ENCODE peak calls at places on chromosomes 12 and 14, in six cellular contexts. W, L, B, U, M and S are unnamed samples.

GRCh38 chr14:71300474-71301359 is 393.5 kb downstream of the PCNX1 start:
- DNase-seq in W (no peak), L (no peak), B (no peak), U (no peak), M (no peak), S (no peak)

GRCh38 chr12:122854554-122854953 is 19.3 kb downstream of the HIP1R start:
- DNase-seq in W (no peak), L (no peak), B (no peak), U (no peak), M (no peak), S (no peak)

GRCh38 chr12:39912211-39912980 is 193.5 kb downstream of the SLC2A13 start:
- DNase-seq in W (peak; percentile 86), L (no peak), B (no peak), U (peak; percentile 93), M (peak; percentile 18), S (peak; percentile 79)

GRCh38 chr14:25944020-25944419 is 653.8 kb downstream of the NOVA1 start:
- DNase-seq in W (no peak), L (no peak), B (no peak), U (no peak), M (no peak), S (no peak)

GRCh38 chr12:73465106-73465505 is 1072.5 kb upstream of the ATXN7L3B start:
- DNase-seq in W (no peak), L (no peak), B (no peak), U (no peak), M (no peak), S (no peak)

GRCh38 chr12:70334742-70335141 is 31.3 kb upstream of the KCNMB4 start:
- DNase-seq in W (no peak), L (no peak), B (no peak), U (no peak), M (no peak), S (no peak)

GRCh38 chr12:48979602-48980388 is 1.7 kb downstream of the WNT1 start:
- DNase-seq in W (peak; percentile 50), L (no peak), B (no peak), U (peak; percentile 53), M (no peak), S (no peak)

GRCh38 chr12:18706798-18707197 is 31.0 kb downstream of the PLCZ1 start:
- DNase-seq in W (no peak), L (no peak), B (no peak), U (no peak), M (no peak), S (no peak)

GRCh38 chr12:99619389-99620158 is 28.0 kb upstream of the GARIN6 start:
- DNase-seq in W (no peak), L (peak; percentile 9), B (no peak), U (no peak), M (peak; percentile 14), S (no peak)

GRCh38 chr12:70365648-70366518 is at the start of gene KCNMB4:
- DNase-seq in W (peak; percentile 59), L (peak; percentile 83), B (peak; percentile 53), U (peak; percentile 49), M (peak; percentile 36), S (peak; percentile 87)

GRCh38 chr12:108338915-108339657 is at the start of gene CMKLR1:
- DNase-seq in W (peak; percentile 32), L (peak; percentile 57), B (no peak), U (no peak), M (no peak), S (peak; percentile 90)

GRCh38 chr12:116263431-116263830 is 14.1 kb downstream of the MED13L start:
- DNase-seq in W (no peak), L (no peak), B (no peak), U (no peak), M (no peak), S (no peak)

DNA sequence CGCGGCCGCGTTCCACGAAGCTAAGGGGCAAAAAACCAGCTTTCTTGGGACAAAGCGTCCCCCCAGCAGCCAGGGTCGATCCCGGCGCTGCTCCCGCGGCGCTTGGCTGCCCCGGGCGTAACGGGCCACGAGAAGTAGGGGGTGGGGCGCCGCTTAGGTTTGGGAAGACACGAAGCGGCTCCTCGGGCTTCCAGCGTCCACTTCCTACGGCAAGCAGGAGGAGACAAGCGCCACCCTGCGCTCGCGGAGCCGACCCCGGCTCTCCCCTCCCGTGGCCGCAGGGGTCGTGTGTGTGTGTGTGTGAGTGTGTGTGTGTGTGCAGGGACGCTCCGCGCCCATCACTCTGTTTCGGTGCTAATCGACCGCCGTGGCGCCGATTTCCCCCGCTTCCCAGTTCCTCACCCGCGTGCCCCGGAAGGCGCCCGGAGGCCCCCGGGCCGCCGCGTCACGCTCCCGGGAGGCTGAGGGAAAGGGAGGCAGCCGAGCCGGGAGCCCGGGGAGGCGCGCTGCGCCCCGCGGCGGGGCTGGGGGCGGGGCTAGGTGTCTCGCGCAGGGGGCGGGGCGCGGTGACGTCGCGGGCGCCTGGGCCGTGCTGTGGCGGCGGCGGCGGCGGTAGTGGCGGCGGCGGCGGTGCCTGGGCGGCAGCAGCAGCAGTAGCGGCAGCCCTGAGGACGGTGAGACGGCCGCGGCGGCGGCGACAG is at the start of gene ERC1:
- DNase-seq in W (peak; percentile 91), L (peak; percentile 91), B (peak; percentile 88), U (peak; percentile 91), M (peak; percentile 72), S (peak; percentile 80)
- TF ChIP-seq POLR2A in W (peak; percentile 80), L (peak; percentile 88), B (peak; percentile 51), U (peak; percentile 22), M (peak; percentile 80), S (no peak)

GRCh38 chr14:21020977-21021545 is 3.8 kb downstream of the NDRG2 start:
- DNase-seq in W (no peak), L (no peak), B (no peak), U (no peak), M (no peak), S (no peak)

GRCh38 chr14:21023174-21023573 is 1.7 kb downstream of the NDRG2 start:
- DNase-seq in W (no peak), L (no peak), B (no peak), U (no peak), M (no peak), S (peak; percentile 85)

GRCh38 chr14:21023817-21024667 is 819 bp downstream of the NDRG2 start:
- DNase-seq in W (peak; percentile 47), L (no peak), B (no peak), U (peak; percentile 35), M (peak; percentile 59), S (no peak)

GRCh38 chr14:21024668-21025373 is at the start of gene NDRG2:
- DNase-seq in W (peak; percentile 90), L (peak; percentile 92), B (peak; percentile 49), U (peak; percentile 90), M (peak; percentile 84), S (peak; percentile 96)

DNA sequence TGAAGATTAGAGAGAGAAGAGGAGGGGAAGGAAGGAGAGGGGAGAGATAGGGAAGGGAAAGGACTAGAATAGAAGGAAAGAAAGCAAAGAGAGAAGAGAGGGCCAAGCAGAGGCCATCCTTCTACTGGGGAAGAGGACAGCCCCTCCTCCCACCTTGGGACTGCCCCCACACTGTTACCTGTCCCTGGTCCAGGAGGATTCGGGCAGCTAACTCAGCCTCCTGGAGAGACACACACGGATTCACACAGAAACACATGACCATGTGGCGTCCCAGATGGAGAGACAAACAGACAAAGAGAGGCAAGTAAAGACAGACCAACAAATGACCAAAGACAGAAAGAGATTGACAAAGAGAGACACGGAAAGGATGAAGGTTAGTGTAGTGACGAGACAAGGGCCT is 2.2 kb downstream of the NDRG2 start:
- DNase-seq in W (no peak), L (no peak), B (no peak), U (no peak), M (no peak), S (peak; percentile 68)
- H3K4me3 ChIP-seq in W (peak overlapping the region; percentile 71), L (no peak overlapping the region), B (no peak overlapping the region), U (no peak overlapping the region), M (no peak overlapping the region), S (no peak overlapping the region)

DNA sequence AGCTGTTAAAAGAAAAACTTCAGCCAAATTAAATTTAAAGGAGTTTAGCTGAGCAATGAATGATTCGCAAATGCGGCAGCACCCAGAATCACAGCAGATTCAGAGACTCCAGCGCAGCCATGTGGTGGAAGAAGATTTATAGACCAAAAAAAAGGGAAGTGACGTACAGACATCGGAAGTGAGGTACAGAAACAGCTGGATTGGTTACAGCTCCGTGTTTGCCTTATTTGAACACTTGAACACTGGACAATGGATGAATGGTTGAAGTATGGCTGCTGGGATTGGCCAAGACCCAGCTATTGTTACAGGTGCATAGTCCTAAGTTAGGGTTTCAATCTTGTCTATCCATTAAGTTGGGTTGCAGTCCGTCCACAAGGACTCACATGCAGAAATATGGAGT is 42.6 kb downstream of the GALNT8 start:
- DNase-seq in W (no peak), L (no peak), B (no peak), U (no peak), M (no peak), S (no peak)
- TF ChIP-seq POLR2A in W (no peak), L (no peak), B (no peak), U (no peak), M (no peak), S (no peak)

DNA sequence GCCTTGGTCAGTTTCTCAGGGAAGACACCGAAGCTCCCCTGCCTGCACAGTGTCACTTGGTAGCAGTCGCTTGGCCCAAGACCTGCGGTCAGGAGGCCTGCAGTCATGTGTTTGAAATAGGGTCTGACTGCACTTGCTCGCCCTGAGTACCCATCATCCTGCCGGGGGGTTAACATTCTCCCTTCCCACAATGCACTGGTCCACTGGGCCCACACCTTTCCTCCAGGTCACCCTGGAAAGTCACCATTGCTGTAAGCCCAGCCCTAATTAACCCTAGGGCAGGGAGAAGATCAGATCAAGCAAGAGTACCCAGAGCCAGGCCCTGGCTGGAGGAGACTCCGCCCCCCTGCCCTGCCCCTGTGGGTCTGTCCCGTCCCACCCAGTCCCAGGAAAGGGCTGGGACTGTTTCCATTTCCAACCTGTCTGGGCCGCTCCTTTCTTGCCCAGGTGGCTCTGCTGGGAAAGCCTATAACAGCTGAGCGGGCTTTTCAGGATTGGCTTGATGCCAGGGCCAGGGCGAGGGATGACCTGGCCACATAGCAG is 87.1 kb downstream of the ZFP36L1 start:
- DNase-seq in W (peak; percentile 84), L (peak; percentile 31), B (no peak), U (peak; percentile 76), M (no peak), S (peak; percentile 65)
- H3K4me3 ChIP-seq in W (no peak overlapping the region), L (no peak overlapping the region), B (no peak overlapping the region), U (no peak overlapping the region), M (no peak overlapping the region), S (no peak overlapping the region)

GRCh38 chr12:121232977-121233627 is 23.2 kb downstream of the P2RX4 start:
- DNase-seq in W (no peak), L (no peak), B (no peak), U (no peak), M (no peak), S (no peak)
- TF ChIP-seq POLR2A in W (no peak), L (no peak), B (no peak), U (no peak), M (peak; percentile 10), S (no peak)